ENCODE peak calls at places on chromosomes 4 and X, in five cellular contexts. One of them, this sample, is unnamed.

GRCh38 chr4:42280327-42281095 is 116.8 kb upstream of the SHISA3 start:
- DNase-seq in AG04450: no peak
- DNase-seq in OCI-LY7: peak; percentile 53
- DNase-seq in AG04449: no peak
- DNase-seq in PC-9: no peak
- DNase-seq in this sample: peak; percentile 60

GRCh38 chr4:46837639-46838038 is 71.4 kb downstream of the COX7B2 start:
- DNase-seq in AG04450: no peak
- DNase-seq in OCI-LY7: no peak
- DNase-seq in AG04449: no peak
- DNase-seq in PC-9: no peak
- DNase-seq in this sample: no peak

GRCh38 chrX:148412006-148412405 is 88.4 kb upstream of the AFF2 start:
- DNase-seq in AG04450: no peak
- DNase-seq in OCI-LY7: no peak
- DNase-seq in AG04449: no peak
- DNase-seq in PC-9: no peak
- DNase-seq in this sample: no peak

GRCh38 chr4:20192754-20193521 is 58.8 kb upstream of the SLIT2 start:
- DNase-seq in AG04450: no peak
- DNase-seq in OCI-LY7: no peak
- DNase-seq in AG04449: no peak
- DNase-seq in PC-9: no peak
- DNase-seq in this sample: no peak

GRCh38 chr4:84647307-84647884 is 64.5 kb downstream of the CDS1 start:
- DNase-seq in AG04450: no peak
- DNase-seq in OCI-LY7: no peak
- DNase-seq in AG04449: no peak
- DNase-seq in PC-9: no peak
- DNase-seq in this sample: no peak

GRCh38 chr4:61889117-61889516 is 689.0 kb downstream of the ADGRL3 start:
- DNase-seq in AG04450: no peak
- DNase-seq in OCI-LY7: no peak
- DNase-seq in AG04449: no peak
- DNase-seq in PC-9: no peak
- DNase-seq in this sample: no peak

GRCh38 chr4:183035726-183036415 is 63.2 kb upstream of the WWC2 start:
- DNase-seq in AG04450: no peak
- DNase-seq in OCI-LY7: no peak
- DNase-seq in AG04449: no peak
- DNase-seq in PC-9: no peak
- DNase-seq in this sample: no peak

GRCh38 chr4:125677665-125678307 is 363.0 kb downstream of the FAT4 start:
- DNase-seq in AG04450: no peak
- DNase-seq in OCI-LY7: no peak
- DNase-seq in AG04449: no peak
- DNase-seq in PC-9: no peak
- DNase-seq in this sample: no peak

GRCh38 chr4:135492439-135492838 is 1290.8 kb upstream of the PABPC4L start:
- DNase-seq in AG04450: no peak
- DNase-seq in OCI-LY7: no peak
- DNase-seq in AG04449: no peak
- DNase-seq in PC-9: no peak
- DNase-seq in this sample: no peak

GRCh38 chrX:73850124-73851013 is 287.4 kb downstream of the CHIC1 start:
- DNase-seq in AG04450: no peak
- DNase-seq in OCI-LY7: no peak
- DNase-seq in AG04449: no peak
- DNase-seq in PC-9: no peak
- DNase-seq in this sample: peak; percentile 20

GRCh38 chr4:42709392-42710065 is 52.6 kb upstream of the ATP8A1 start:
- DNase-seq in AG04450: no peak
- DNase-seq in OCI-LY7: no peak
- DNase-seq in AG04449: no peak
- DNase-seq in PC-9: peak; percentile 55
- DNase-seq in this sample: no peak

GRCh38 chr4:102473476-102473875 is 27.7 kb upstream of the NFKB1 start:
- DNase-seq in AG04450: no peak
- DNase-seq in OCI-LY7: no peak
- DNase-seq in AG04449: no peak
- DNase-seq in PC-9: no peak
- DNase-seq in this sample: no peak

GRCh38 chrX:12958461-12958860 is 16.4 kb upstream of the TMSB4X start:
- DNase-seq in AG04450: no peak
- DNase-seq in OCI-LY7: peak; percentile 61
- DNase-seq in AG04449: no peak
- DNase-seq in PC-9: no peak
- DNase-seq in this sample: no peak

GRCh38 chr4:119038465-119038864 is 97.2 kb upstream of the MYOZ2 start:
- DNase-seq in AG04450: no peak
- DNase-seq in OCI-LY7: no peak
- DNase-seq in AG04449: no peak
- DNase-seq in PC-9: no peak
- DNase-seq in this sample: no peak

GRCh38 chr4:151389316-151389715 is 19.7 kb upstream of the FHIP1A start:
- DNase-seq in AG04450: no peak
- DNase-seq in OCI-LY7: no peak
- DNase-seq in AG04449: no peak
- DNase-seq in PC-9: no peak
- DNase-seq in this sample: no peak

GRCh38 chr4:99612281-99612680 is 37.7 kb downstream of the MTTP start:
- DNase-seq in AG04450: no peak
- DNase-seq in OCI-LY7: no peak
- DNase-seq in AG04449: no peak
- DNase-seq in PC-9: no peak
- DNase-seq in this sample: no peak

GRCh38 chr4:99614491-99614890 is 39.9 kb downstream of the MTTP start:
- DNase-seq in AG04450: no peak
- DNase-seq in OCI-LY7: no peak
- DNase-seq in AG04449: no peak
- DNase-seq in PC-9: peak; percentile 40
- DNase-seq in this sample: no peak

GRCh38 chr4:99617374-99617773 is 40.3 kb downstream of the C4orf54 start:
- DNase-seq in AG04450: no peak
- DNase-seq in OCI-LY7: no peak
- DNase-seq in AG04449: no peak
- DNase-seq in PC-9: no peak
- DNase-seq in this sample: no peak

GRCh38 chr4:99612704-99613103 is 38.1 kb downstream of the MTTP start:
- DNase-seq in AG04450: no peak
- DNase-seq in OCI-LY7: no peak
- DNase-seq in AG04449: no peak
- DNase-seq in PC-9: no peak
- DNase-seq in this sample: no peak

DNA sequence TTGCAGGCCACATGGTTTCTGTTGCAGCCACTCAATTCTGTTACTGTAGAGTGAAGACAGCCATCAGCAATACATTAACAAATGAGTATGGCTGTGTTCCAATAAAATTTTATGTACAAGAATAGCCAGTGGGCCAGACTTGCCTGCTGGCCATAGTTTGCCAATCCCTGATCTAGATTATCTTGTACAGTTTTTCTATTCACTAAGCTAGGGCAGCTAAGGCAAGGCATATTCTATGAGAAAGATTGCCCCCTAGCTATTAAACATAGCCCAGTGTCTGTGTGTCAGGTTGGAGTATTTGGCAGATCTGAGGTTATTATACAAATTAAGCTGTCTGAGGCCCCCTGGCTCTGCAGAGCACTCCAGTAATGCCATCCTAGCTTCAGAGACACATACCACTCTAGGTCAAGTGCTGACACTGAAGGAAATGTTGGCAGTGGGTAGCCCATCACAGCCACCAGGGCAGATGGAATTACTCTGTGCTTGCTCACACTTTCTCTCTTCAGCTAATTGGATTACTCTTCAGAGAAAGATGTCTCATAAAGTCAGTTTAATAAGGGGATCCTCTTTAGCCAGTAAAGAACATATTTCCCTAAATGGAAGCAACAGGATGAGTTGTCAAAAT is 40.7 kb downstream of the MTTP start:
- DNase-seq in AG04450: no peak
- DNase-seq in OCI-LY7: no peak
- DNase-seq in AG04449: no peak
- DNase-seq in PC-9: no peak
- DNase-seq in this sample: no peak
- TF ChIP-seq CTCF in AG04450: no peak
- TF ChIP-seq CTCF in OCI-LY7: peak; percentile 49
- TF ChIP-seq CTCF in AG04449: no peak
- TF ChIP-seq CTCF in PC-9: no peak
- TF ChIP-seq CTCF in this sample: no peak

DNA sequence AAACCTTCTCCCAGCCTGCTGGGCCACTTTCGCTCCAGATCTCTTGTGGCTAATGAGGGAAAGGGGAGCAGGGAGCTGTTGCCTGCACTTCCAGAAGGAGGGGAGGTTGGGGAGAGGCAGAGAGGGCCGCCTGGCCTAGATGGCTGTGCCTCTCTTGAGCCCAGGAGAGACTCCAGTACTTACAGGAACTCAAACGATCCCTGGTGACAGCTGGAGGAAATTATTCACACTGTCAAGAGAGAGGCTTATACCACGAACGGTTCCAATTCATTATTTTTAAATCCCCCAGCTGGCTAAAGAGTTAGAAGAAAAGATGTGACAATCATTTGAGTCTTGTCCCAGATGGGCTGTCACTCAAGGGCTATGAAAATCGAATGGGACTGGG is 96.1 kb downstream of the PHKA2 start:
- DNase-seq in AG04450: no peak
- DNase-seq in OCI-LY7: no peak
- DNase-seq in AG04449: no peak
- DNase-seq in PC-9: no peak
- DNase-seq in this sample: no peak
- H3K4me3 ChIP-seq in AG04450: no peak overlapping the region
- H3K4me3 ChIP-seq in OCI-LY7: no peak overlapping the region
- H3K4me3 ChIP-seq in AG04449: no peak overlapping the region
- H3K4me3 ChIP-seq in PC-9: no peak overlapping the region
- H3K4me3 ChIP-seq in this sample: no peak overlapping the region

GRCh38 chr4:25977397-25978170 is 63.6 kb downstream of the SMIM20 start:
- DNase-seq in AG04450: no peak
- DNase-seq in OCI-LY7: no peak
- DNase-seq in AG04449: no peak
- DNase-seq in PC-9: no peak
- DNase-seq in this sample: no peak
- TF ChIP-seq CTCF in AG04450: no peak
- TF ChIP-seq CTCF in OCI-LY7: no peak
- TF ChIP-seq CTCF in AG04449: no peak
- TF ChIP-seq CTCF in PC-9: no peak
- TF ChIP-seq CTCF in this sample: no peak

GRCh38 chrX:2523911-2524310 is 23.1 kb upstream of the DHRSX start:
- DNase-seq in AG04450: no peak
- DNase-seq in OCI-LY7: no peak
- DNase-seq in AG04449: no peak
- DNase-seq in PC-9: no peak
- DNase-seq in this sample: no peak

GRCh38 chrX:2521092-2521926 is 20.5 kb upstream of the DHRSX start:
- DNase-seq in AG04450: no peak
- DNase-seq in OCI-LY7: peak; percentile 93
- DNase-seq in AG04449: no peak
- DNase-seq in PC-9: no peak
- DNase-seq in this sample: peak; percentile 81

GRCh38 chrX:2520539-2520938 is 19.8 kb upstream of the DHRSX start:
- DNase-seq in AG04450: no peak
- DNase-seq in OCI-LY7: no peak
- DNase-seq in AG04449: no peak
- DNase-seq in PC-9: no peak
- DNase-seq in this sample: no peak

GRCh38 chrX:2521927-2522386 is 21.2 kb upstream of the DHRSX start:
- DNase-seq in AG04450: no peak
- DNase-seq in OCI-LY7: no peak
- DNase-seq in AG04449: no peak
- DNase-seq in PC-9: no peak
- DNase-seq in this sample: peak; percentile 73

DNA sequence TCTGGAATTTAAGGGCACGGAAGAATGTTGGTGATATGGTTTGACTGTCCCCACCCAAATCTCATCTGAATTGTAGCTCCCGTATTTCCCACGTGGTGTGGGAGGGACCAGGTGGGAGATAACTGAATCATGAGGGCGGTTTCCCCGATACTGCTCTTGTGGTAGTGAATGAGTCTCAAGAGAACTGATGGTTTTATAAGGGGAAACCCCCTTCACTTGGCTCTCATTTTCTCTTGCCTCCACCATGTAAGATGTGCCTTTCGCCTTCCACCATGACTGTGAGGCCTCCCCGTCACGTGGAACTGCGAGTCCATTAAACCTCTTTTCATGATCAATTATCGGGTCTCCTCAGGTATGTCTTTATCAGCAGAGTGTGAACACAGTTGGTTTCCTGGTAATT is 25.6 kb upstream of the DHRSX start:
- DNase-seq in AG04450: no peak
- DNase-seq in OCI-LY7: no peak
- DNase-seq in AG04449: no peak
- DNase-seq in PC-9: no peak
- DNase-seq in this sample: peak; percentile 57
- H3K4me3 ChIP-seq in AG04450: no peak overlapping the region
- H3K4me3 ChIP-seq in OCI-LY7: no peak overlapping the region
- H3K4me3 ChIP-seq in AG04449: no peak overlapping the region
- H3K4me3 ChIP-seq in PC-9: no peak overlapping the region
- H3K4me3 ChIP-seq in this sample: no peak overlapping the region

GRCh38 chr4:17280266-17280665 is 231.6 kb downstream of the QDPR start:
- DNase-seq in AG04450: no peak
- DNase-seq in OCI-LY7: no peak
- DNase-seq in AG04449: no peak
- DNase-seq in PC-9: no peak
- DNase-seq in this sample: no peak

GRCh38 chr4:17273047-17273446 is 238.8 kb downstream of the QDPR start:
- DNase-seq in AG04450: no peak
- DNase-seq in OCI-LY7: no peak
- DNase-seq in AG04449: no peak
- DNase-seq in PC-9: no peak
- DNase-seq in this sample: no peak

GRCh38 chr4:17272154-17272553 is 239.7 kb downstream of the QDPR start:
- DNase-seq in AG04450: no peak
- DNase-seq in OCI-LY7: no peak
- DNase-seq in AG04449: no peak
- DNase-seq in PC-9: no peak
- DNase-seq in this sample: no peak

GRCh38 chr4:17276821-17277220 is 235.1 kb downstream of the QDPR start:
- DNase-seq in AG04450: no peak
- DNase-seq in OCI-LY7: no peak
- DNase-seq in AG04449: no peak
- DNase-seq in PC-9: no peak
- DNase-seq in this sample: no peak

DNA sequence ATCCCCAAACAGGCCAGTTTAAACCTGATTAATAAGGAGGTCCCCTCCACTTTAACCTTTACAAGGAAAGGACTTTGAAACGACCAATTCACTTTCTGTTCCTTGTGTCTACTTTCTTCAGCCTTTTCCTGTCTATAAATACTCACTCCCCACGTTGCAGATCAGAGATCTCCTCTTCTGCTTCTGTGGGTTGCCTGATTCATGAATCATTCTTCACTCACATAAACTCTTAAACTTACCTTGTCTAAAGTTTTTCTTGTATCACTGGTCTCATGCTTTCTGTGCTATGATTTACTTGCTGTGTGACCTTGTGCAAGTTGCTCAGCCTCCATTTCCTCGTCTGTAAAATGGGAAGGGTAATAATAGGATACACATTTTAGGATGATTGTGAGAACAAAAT is 236.1 kb downstream of the QDPR start:
- DNase-seq in AG04450: no peak
- DNase-seq in OCI-LY7: no peak
- DNase-seq in AG04449: no peak
- DNase-seq in PC-9: no peak
- DNase-seq in this sample: no peak
- TF ChIP-seq CTCF in AG04450: no peak
- TF ChIP-seq CTCF in OCI-LY7: no peak
- TF ChIP-seq CTCF in AG04449: no peak
- TF ChIP-seq CTCF in PC-9: no peak
- TF ChIP-seq CTCF in this sample: no peak

GRCh38 chr4:26124753-26125236 is 196.0 kb upstream of the RBPJ start:
- DNase-seq in AG04450: no peak
- DNase-seq in OCI-LY7: no peak
- DNase-seq in AG04449: no peak
- DNase-seq in PC-9: no peak
- DNase-seq in this sample: no peak
- H3K4me3 ChIP-seq in AG04450: peak overlapping the region; percentile 4
- H3K4me3 ChIP-seq in OCI-LY7: no peak overlapping the region
- H3K4me3 ChIP-seq in AG04449: no peak overlapping the region
- H3K4me3 ChIP-seq in PC-9: no peak overlapping the region
- H3K4me3 ChIP-seq in this sample: no peak overlapping the region

This sample was measured in GM12865.